ENCODE peak calls at places on chromosomes 3 and 15, in four cellular contexts. Z is body of pancreas, L is cardiac muscle cell, E is uterus. X is an unnamed sample. For H3K36me3, the result is how much of the 10 kb centered on the place peaks cover.

GRCh38 chr15:82140859-82141258 is 95.0 kb upstream of the MEX3B start:
- DNase-seq in E (no peak), L (no peak), Z (no peak), X (no peak)

GRCh38 chr3:187986514-187986934 is 167.4 kb upstream of the LPP start:
- DNase-seq in L (no peak), E (no peak), Z (no peak), X (no peak)

GRCh38 chr3:89504432-89504831 is 397.0 kb downstream of the EPHA3 start:
- DNase-seq in E (no peak), Z (no peak), L (no peak), X (no peak)

GRCh38 chr3:131193671-131194291 is 167.1 kb downstream of the NEK11 start:
- DNase-seq in Z (no peak), L (no peak), E (no peak), X (no peak)

GRCh38 chr3:171334465-171334811 is 125.8 kb downstream of the TNIK start:
- DNase-seq in E (no peak), L (no peak), Z (peak), X (peak)

GRCh38 chr3:97882975-97883598 is 61.3 kb downstream of the CRYBG3 start:
- DNase-seq in L (no peak), Z (peak), E (no peak), X (no peak)

GRCh38 chr3:120864541-120864940 is 43.5 kb upstream of the STXBP5L start:
- DNase-seq in E (no peak), Z (no peak), L (no peak), X (no peak)

GRCh38 chr3:104604326-104605010 is 762.2 kb upstream of the ALCAM start:
- DNase-seq in E (no peak), Z (no peak), L (peak), X (no peak)

GRCh38 chr3:27166888-27167287 is 202.3 kb downstream of the NEK10 start:
- DNase-seq in Z (peak), L (no peak), E (no peak), X (no peak)

GRCh38 chr3:184238246-184238818 is 8.9 kb downstream of the VWA5B2 start:
- DNase-seq in Z (no peak), E (no peak), L (no peak), X (no peak)

GRCh38 chr3:53571264-53571663 is 76.9 kb downstream of the CACNA1D start:
- DNase-seq in Z (no peak), L (no peak), E (no peak), X (no peak)

GRCh38 chr15:73233623-73234022 is 135.1 kb downstream of the HCN4 start:
- DNase-seq in E (no peak), L (no peak), Z (no peak), X (no peak)

GRCh38 chr3:14328422-14328821 is 74.0 kb upstream of the SLC6A6 start:
- DNase-seq in Z (no peak), E (no peak), L (no peak), X (no peak)

GRCh38 chr3:14725564-14726420 is 50.9 kb downstream of the C3orf20 start:
- DNase-seq in L (peak), Z (peak), E (peak), X (no peak)

GRCh38 chr15:70781236-70781635 is 17.9 kb upstream of the UACA start:
- DNase-seq in Z (no peak), L (no peak), E (no peak), X (no peak)

GRCh38 chr3:40187945-40188344 is 121.6 kb upstream of the EIF1B start:
- DNase-seq in L (no peak), E (no peak), Z (no peak), X (no peak)

GRCh38 chr3:46858456-46858855 is 4.8 kb downstream of the MYL3 start:
- DNase-seq in E (peak), L (no peak), Z (no peak), X (peak)

GRCh38 chr3:102169915-102170479 is 264.8 kb upstream of the ZPLD1 start:
- DNase-seq in Z (no peak), L (no peak), E (no peak), X (no peak)

GRCh38 chr15:44033894-44034293 is 161.2 kb downstream of the FRMD5 start:
- DNase-seq in Z (peak), L (peak), E (no peak), X (no peak)

GRCh38 chr3:12708584-12709192 is 44.8 kb upstream of the RAF1 start:
- DNase-seq in Z (peak), E (peak), L (peak), X (peak)

GRCh38 chr3:6734395-6734746 is 126.5 kb upstream of the GRM7 start:
- DNase-seq in L (no peak), E (no peak), Z (no peak), X (no peak)
- H3K36me3 ChIP-seq in L (under half), E (under half), Z (under half), X (under half)

GRCh38 chr15:94070341-94071275 is 160.8 kb upstream of the MCTP2 start:
- DNase-seq in E (peak), L (no peak), Z (peak), X (no peak)
- TF ChIP-seq CTCF in E (no peak), L (no peak), Z (no peak), X (no peak)

GRCh38 chr3:123289336-123290106 is 87.8 kb downstream of the SEC22A start:
- DNase-seq in L (no peak), Z (no peak), E (no peak), X (no peak)
- H3K36me3 ChIP-seq in L (under half), Z (under half), E (under half), X (under half)

DNA sequence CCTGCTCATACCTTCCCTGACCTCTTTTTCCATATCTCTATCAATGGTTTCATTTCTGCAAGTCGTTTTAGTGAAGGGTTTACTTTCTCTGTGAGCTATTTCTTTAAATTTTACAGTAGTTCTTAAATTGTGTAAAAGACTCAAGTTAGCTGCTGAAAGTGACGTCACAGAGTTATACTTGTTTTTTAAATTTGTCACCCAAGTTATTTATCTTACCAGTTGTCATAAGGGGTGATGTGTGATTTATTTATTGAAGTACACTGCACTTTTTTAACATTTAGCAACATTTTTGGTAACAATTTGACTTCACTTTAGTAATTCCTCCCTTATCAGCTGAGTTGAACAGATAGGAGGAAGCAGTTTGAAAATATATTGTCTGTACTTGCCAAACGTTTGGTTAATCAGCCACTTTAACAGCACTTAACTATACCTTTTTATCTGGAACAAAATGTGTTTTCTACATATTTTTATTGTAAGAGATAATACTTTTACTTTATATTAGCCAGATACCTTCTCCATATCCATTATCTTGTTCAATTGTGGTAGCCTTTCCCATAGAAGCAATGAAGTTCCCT is 3.8 kb downstream of the STT3B start:
- DNase-seq in Z (no peak), E (no peak), L (no peak), X (no peak)
- TF ChIP-seq CTCF in Z (no peak), E (no peak), L (no peak), X (no peak)